ENCODE peak calls at places on chromosomes 7 and 10, in eight cellular contexts. One of them, this sample, is unnamed.

GRCh38 chr10:132384618-132385510 is 12.1 kb upstream of the PWWP2B start:
- DNase-seq in nephron progenitor cell: no peak
- DNase-seq in cardiac muscle cell: no peak
- DNase-seq in activated CD8-positive, alpha-beta T cell treated with anti-CD3 and anti-CD28 coated beads for 36 hours: no peak
- DNase-seq in HFFc6: no peak
- DNase-seq in fibroblast of mammary gland: no peak
- DNase-seq in astrocyte of the spinal cord: no peak
- DNase-seq in cardiac fibroblast: no peak
- DNase-seq in this sample: no peak

GRCh38 chr7:107079212-107079940 is 34.9 kb downstream of the PRKAR2B start:
- DNase-seq in nephron progenitor cell: no peak
- DNase-seq in cardiac muscle cell: no peak
- DNase-seq in activated CD8-positive, alpha-beta T cell treated with anti-CD3 and anti-CD28 coated beads for 36 hours: no peak
- DNase-seq in HFFc6: no peak
- DNase-seq in fibroblast of mammary gland: no peak
- DNase-seq in astrocyte of the spinal cord: no peak
- DNase-seq in cardiac fibroblast: no peak
- DNase-seq in this sample: no peak

GRCh38 chr7:70512719-70513118 is 619.2 kb upstream of the GALNT17 start:
- DNase-seq in nephron progenitor cell: no peak
- DNase-seq in cardiac muscle cell: no peak
- DNase-seq in activated CD8-positive, alpha-beta T cell treated with anti-CD3 and anti-CD28 coated beads for 36 hours: no peak
- DNase-seq in HFFc6: no peak
- DNase-seq in fibroblast of mammary gland: no peak
- DNase-seq in astrocyte of the spinal cord: no peak
- DNase-seq in cardiac fibroblast: no peak
- DNase-seq in this sample: no peak

GRCh38 chr10:118163227-118163626 is 116.5 kb upstream of the RAB11FIP2 start:
- DNase-seq in nephron progenitor cell: no peak
- DNase-seq in cardiac muscle cell: no peak
- DNase-seq in activated CD8-positive, alpha-beta T cell treated with anti-CD3 and anti-CD28 coated beads for 36 hours: no peak
- DNase-seq in HFFc6: no peak
- DNase-seq in fibroblast of mammary gland: peak; percentile 43
- DNase-seq in astrocyte of the spinal cord: no peak
- DNase-seq in cardiac fibroblast: no peak
- DNase-seq in this sample: no peak

GRCh38 chr10:112282086-112282485 is 1.1 kb upstream of the TECTB start:
- DNase-seq in nephron progenitor cell: no peak
- DNase-seq in cardiac muscle cell: no peak
- DNase-seq in activated CD8-positive, alpha-beta T cell treated with anti-CD3 and anti-CD28 coated beads for 36 hours: no peak
- DNase-seq in HFFc6: peak; percentile 23
- DNase-seq in fibroblast of mammary gland: peak; percentile 51
- DNase-seq in astrocyte of the spinal cord: no peak
- DNase-seq in cardiac fibroblast: no peak
- DNase-seq in this sample: no peak

GRCh38 chr10:122062831-122063674 is 74.1 kb downstream of the TACC2 start:
- DNase-seq in nephron progenitor cell: peak; percentile 51
- DNase-seq in cardiac muscle cell: peak; percentile 87
- DNase-seq in activated CD8-positive, alpha-beta T cell treated with anti-CD3 and anti-CD28 coated beads for 36 hours: no peak
- DNase-seq in HFFc6: peak; percentile 85
- DNase-seq in fibroblast of mammary gland: peak; percentile 92
- DNase-seq in astrocyte of the spinal cord: peak; percentile 81
- DNase-seq in cardiac fibroblast: peak; percentile 95
- DNase-seq in this sample: peak; percentile 85

GRCh38 chr10:116771891-116772290 is 29.5 kb upstream of the HSPA12A start:
- DNase-seq in nephron progenitor cell: no peak
- DNase-seq in cardiac muscle cell: no peak
- DNase-seq in activated CD8-positive, alpha-beta T cell treated with anti-CD3 and anti-CD28 coated beads for 36 hours: no peak
- DNase-seq in HFFc6: no peak
- DNase-seq in fibroblast of mammary gland: no peak
- DNase-seq in astrocyte of the spinal cord: no peak
- DNase-seq in cardiac fibroblast: no peak
- DNase-seq in this sample: no peak

GRCh38 chr10:117294039-117294438 is 53.1 kb downstream of the SLC18A2 start:
- DNase-seq in nephron progenitor cell: no peak
- DNase-seq in cardiac muscle cell: no peak
- DNase-seq in activated CD8-positive, alpha-beta T cell treated with anti-CD3 and anti-CD28 coated beads for 36 hours: no peak
- DNase-seq in HFFc6: no peak
- DNase-seq in fibroblast of mammary gland: no peak
- DNase-seq in astrocyte of the spinal cord: no peak
- DNase-seq in cardiac fibroblast: no peak
- DNase-seq in this sample: no peak

GRCh38 chr10:104036518-104037260 is 49.0 kb downstream of the COL17A1 start:
- DNase-seq in nephron progenitor cell: no peak
- DNase-seq in cardiac muscle cell: no peak
- DNase-seq in activated CD8-positive, alpha-beta T cell treated with anti-CD3 and anti-CD28 coated beads for 36 hours: no peak
- DNase-seq in HFFc6: no peak
- DNase-seq in fibroblast of mammary gland: peak; percentile 33
- DNase-seq in astrocyte of the spinal cord: no peak
- DNase-seq in cardiac fibroblast: no peak
- DNase-seq in this sample: no peak

GRCh38 chr10:80136134-80136571 is 3.6 kb downstream of the PLAC9 start:
- DNase-seq in nephron progenitor cell: no peak
- DNase-seq in cardiac muscle cell: peak; percentile 96
- DNase-seq in activated CD8-positive, alpha-beta T cell treated with anti-CD3 and anti-CD28 coated beads for 36 hours: no peak
- DNase-seq in HFFc6: peak; percentile 59
- DNase-seq in fibroblast of mammary gland: peak; percentile 99
- DNase-seq in astrocyte of the spinal cord: peak; percentile 93
- DNase-seq in cardiac fibroblast: peak; percentile 98
- DNase-seq in this sample: no peak

GRCh38 chr10:37700886-37701780 is 156.3 kb downstream of the ZNF248 start:
- DNase-seq in nephron progenitor cell: no peak
- DNase-seq in cardiac muscle cell: no peak
- DNase-seq in activated CD8-positive, alpha-beta T cell treated with anti-CD3 and anti-CD28 coated beads for 36 hours: no peak
- DNase-seq in HFFc6: no peak
- DNase-seq in fibroblast of mammary gland: no peak
- DNase-seq in astrocyte of the spinal cord: no peak
- DNase-seq in cardiac fibroblast: no peak
- DNase-seq in this sample: no peak

GRCh38 chr7:7157887-7158271 is 24.5 kb upstream of the C1GALT1 start:
- DNase-seq in nephron progenitor cell: no peak
- DNase-seq in cardiac muscle cell: peak; percentile 50
- DNase-seq in activated CD8-positive, alpha-beta T cell treated with anti-CD3 and anti-CD28 coated beads for 36 hours: no peak
- DNase-seq in HFFc6: peak; percentile 71
- DNase-seq in fibroblast of mammary gland: peak; percentile 69
- DNase-seq in astrocyte of the spinal cord: peak; percentile 77
- DNase-seq in cardiac fibroblast: peak; percentile 54
- DNase-seq in this sample: no peak

GRCh38 chr10:28922127-28922526 is 244.8 kb downstream of the BAMBI start:
- DNase-seq in nephron progenitor cell: no peak
- DNase-seq in cardiac muscle cell: peak; percentile 41
- DNase-seq in activated CD8-positive, alpha-beta T cell treated with anti-CD3 and anti-CD28 coated beads for 36 hours: no peak
- DNase-seq in HFFc6: peak; percentile 11
- DNase-seq in fibroblast of mammary gland: peak; percentile 10
- DNase-seq in astrocyte of the spinal cord: peak; percentile 18
- DNase-seq in cardiac fibroblast: no peak
- DNase-seq in this sample: no peak

GRCh38 chr10:33365871-33366411 is 31.5 kb upstream of the NRP1 start:
- DNase-seq in nephron progenitor cell: no peak
- DNase-seq in cardiac muscle cell: peak; percentile 85
- DNase-seq in activated CD8-positive, alpha-beta T cell treated with anti-CD3 and anti-CD28 coated beads for 36 hours: peak; percentile 56
- DNase-seq in HFFc6: peak; percentile 97
- DNase-seq in fibroblast of mammary gland: peak; percentile 98
- DNase-seq in astrocyte of the spinal cord: peak; percentile 94
- DNase-seq in cardiac fibroblast: peak; percentile 72
- DNase-seq in this sample: no peak

GRCh38 chr10:112815238-112816032 is 134.6 kb upstream of the TCF7L2 start:
- DNase-seq in nephron progenitor cell: no peak
- DNase-seq in cardiac muscle cell: peak; percentile 58
- DNase-seq in activated CD8-positive, alpha-beta T cell treated with anti-CD3 and anti-CD28 coated beads for 36 hours: peak; percentile 4
- DNase-seq in HFFc6: peak; percentile 69
- DNase-seq in fibroblast of mammary gland: peak; percentile 54
- DNase-seq in astrocyte of the spinal cord: peak; percentile 60
- DNase-seq in cardiac fibroblast: peak; percentile 54
- DNase-seq in this sample: no peak

GRCh38 chr7:76262683-76263402 is 39.6 kb upstream of the HSPB1 start:
- DNase-seq in nephron progenitor cell: peak; percentile 76
- DNase-seq in cardiac muscle cell: peak; percentile 80
- DNase-seq in activated CD8-positive, alpha-beta T cell treated with anti-CD3 and anti-CD28 coated beads for 36 hours: peak; percentile 64
- DNase-seq in HFFc6: peak; percentile 48
- DNase-seq in fibroblast of mammary gland: peak; percentile 67
- DNase-seq in astrocyte of the spinal cord: peak; percentile 43
- DNase-seq in cardiac fibroblast: peak; percentile 75
- DNase-seq in this sample: peak; percentile 80

GRCh38 chr7:107948645-107949442 is 54.1 kb downstream of the LAMB1 start:
- DNase-seq in nephron progenitor cell: no peak
- DNase-seq in cardiac muscle cell: peak; percentile 77
- DNase-seq in activated CD8-positive, alpha-beta T cell treated with anti-CD3 and anti-CD28 coated beads for 36 hours: no peak
- DNase-seq in HFFc6: peak; percentile 96
- DNase-seq in fibroblast of mammary gland: peak; percentile 96
- DNase-seq in astrocyte of the spinal cord: peak; percentile 93
- DNase-seq in cardiac fibroblast: peak; percentile 79
- DNase-seq in this sample: peak; percentile 59

GRCh38 chr7:140646931-140647647 is 6.5 kb upstream of the DENND2A start:
- DNase-seq in nephron progenitor cell: peak; percentile 56
- DNase-seq in cardiac muscle cell: peak; percentile 32
- DNase-seq in activated CD8-positive, alpha-beta T cell treated with anti-CD3 and anti-CD28 coated beads for 36 hours: peak; percentile 70
- DNase-seq in HFFc6: peak; percentile 19
- DNase-seq in fibroblast of mammary gland: no peak
- DNase-seq in astrocyte of the spinal cord: peak; percentile 19
- DNase-seq in cardiac fibroblast: peak; percentile 32
- DNase-seq in this sample: peak; percentile 59

GRCh38 chr10:21495002-21495685 is 30.3 kb downstream of the SKIDA1 start:
- DNase-seq in nephron progenitor cell: no peak
- DNase-seq in cardiac muscle cell: no peak
- DNase-seq in activated CD8-positive, alpha-beta T cell treated with anti-CD3 and anti-CD28 coated beads for 36 hours: no peak
- DNase-seq in HFFc6: no peak
- DNase-seq in fibroblast of mammary gland: peak; percentile 25
- DNase-seq in astrocyte of the spinal cord: peak; percentile 37
- DNase-seq in cardiac fibroblast: no peak
- DNase-seq in this sample: peak; percentile 42
- TF ChIP-seq CTCF in nephron progenitor cell: no peak
- TF ChIP-seq CTCF in cardiac muscle cell: peak; percentile 12
- TF ChIP-seq CTCF in activated CD8-positive, alpha-beta T cell treated with anti-CD3 and anti-CD28 coated beads for 36 hours: no peak
- TF ChIP-seq CTCF in HFFc6: no peak
- TF ChIP-seq CTCF in fibroblast of mammary gland: no peak
- TF ChIP-seq CTCF in astrocyte of the spinal cord: no peak
- TF ChIP-seq CTCF in cardiac fibroblast: no peak
- TF ChIP-seq CTCF in this sample: no peak

DNA sequence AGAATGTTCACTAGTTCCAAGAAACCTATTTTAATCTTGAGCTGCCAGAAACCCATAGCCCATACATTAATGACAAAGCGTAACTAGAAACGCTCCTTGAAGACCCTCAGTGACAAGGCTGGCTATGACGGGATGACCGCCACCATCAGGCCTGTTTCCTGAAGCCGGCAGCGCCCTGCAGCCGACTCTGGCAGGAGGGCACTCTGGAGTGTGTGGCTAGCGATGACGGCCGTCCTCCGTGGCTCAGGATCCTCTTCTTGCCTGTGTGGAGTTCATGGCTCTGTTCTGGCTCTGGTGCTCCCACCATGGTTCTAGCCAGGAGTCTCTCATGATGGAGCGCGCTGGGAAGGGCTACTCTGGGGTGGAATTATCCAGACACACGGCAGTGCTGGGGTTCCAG is 224.1 kb downstream of the ADARB2 start:
- DNase-seq in nephron progenitor cell: no peak
- DNase-seq in cardiac muscle cell: no peak
- DNase-seq in activated CD8-positive, alpha-beta T cell treated with anti-CD3 and anti-CD28 coated beads for 36 hours: no peak
- DNase-seq in HFFc6: no peak
- DNase-seq in fibroblast of mammary gland: no peak
- DNase-seq in astrocyte of the spinal cord: no peak
- DNase-seq in cardiac fibroblast: no peak
- DNase-seq in this sample: no peak
- TF ChIP-seq CTCF in nephron progenitor cell: no peak
- TF ChIP-seq CTCF in cardiac muscle cell: no peak
- TF ChIP-seq CTCF in activated CD8-positive, alpha-beta T cell treated with anti-CD3 and anti-CD28 coated beads for 36 hours: no peak
- TF ChIP-seq CTCF in HFFc6: no peak
- TF ChIP-seq CTCF in fibroblast of mammary gland: no peak
- TF ChIP-seq CTCF in astrocyte of the spinal cord: no peak
- TF ChIP-seq CTCF in cardiac fibroblast: no peak
- TF ChIP-seq CTCF in this sample: no peak

GRCh38 chr10:42864575-42864974 is 82.0 kb downstream of the BMS1 start:
- DNase-seq in nephron progenitor cell: no peak
- DNase-seq in cardiac muscle cell: peak; percentile 13
- DNase-seq in activated CD8-positive, alpha-beta T cell treated with anti-CD3 and anti-CD28 coated beads for 36 hours: no peak
- DNase-seq in HFFc6: peak; percentile 28
- DNase-seq in fibroblast of mammary gland: peak; percentile 7
- DNase-seq in astrocyte of the spinal cord: no peak
- DNase-seq in cardiac fibroblast: peak; percentile 17
- DNase-seq in this sample: no peak
- TF ChIP-seq CTCF in nephron progenitor cell: no peak
- TF ChIP-seq CTCF in cardiac muscle cell: peak; percentile 30
- TF ChIP-seq CTCF in activated CD8-positive, alpha-beta T cell treated with anti-CD3 and anti-CD28 coated beads for 36 hours: no peak
- TF ChIP-seq CTCF in HFFc6: peak; percentile 70
- TF ChIP-seq CTCF in fibroblast of mammary gland: peak; percentile 22
- TF ChIP-seq CTCF in astrocyte of the spinal cord: peak; percentile 43
- TF ChIP-seq CTCF in cardiac fibroblast: peak; percentile 39
- TF ChIP-seq CTCF in this sample: peak; percentile 48

GRCh38 chr10:110682348-110682747 is 38.2 kb downstream of the RBM20 start:
- DNase-seq in nephron progenitor cell: no peak
- DNase-seq in cardiac muscle cell: no peak
- DNase-seq in activated CD8-positive, alpha-beta T cell treated with anti-CD3 and anti-CD28 coated beads for 36 hours: no peak
- DNase-seq in HFFc6: no peak
- DNase-seq in fibroblast of mammary gland: no peak
- DNase-seq in astrocyte of the spinal cord: no peak
- DNase-seq in cardiac fibroblast: no peak
- DNase-seq in this sample: no peak

GRCh38 chr10:110680473-110681020 is 36.4 kb downstream of the RBM20 start:
- DNase-seq in nephron progenitor cell: no peak
- DNase-seq in cardiac muscle cell: no peak
- DNase-seq in activated CD8-positive, alpha-beta T cell treated with anti-CD3 and anti-CD28 coated beads for 36 hours: no peak
- DNase-seq in HFFc6: no peak
- DNase-seq in fibroblast of mammary gland: no peak
- DNase-seq in astrocyte of the spinal cord: no peak
- DNase-seq in cardiac fibroblast: no peak
- DNase-seq in this sample: no peak

GRCh38 chr10:110684800-110685446 is 40.8 kb downstream of the RBM20 start:
- DNase-seq in nephron progenitor cell: no peak
- DNase-seq in cardiac muscle cell: peak; percentile 41
- DNase-seq in activated CD8-positive, alpha-beta T cell treated with anti-CD3 and anti-CD28 coated beads for 36 hours: no peak
- DNase-seq in HFFc6: no peak
- DNase-seq in fibroblast of mammary gland: no peak
- DNase-seq in astrocyte of the spinal cord: peak; percentile 50
- DNase-seq in cardiac fibroblast: peak; percentile 51
- DNase-seq in this sample: no peak

GRCh38 chr10:110679633-110680472 is 35.7 kb downstream of the RBM20 start:
- DNase-seq in nephron progenitor cell: no peak
- DNase-seq in cardiac muscle cell: no peak
- DNase-seq in activated CD8-positive, alpha-beta T cell treated with anti-CD3 and anti-CD28 coated beads for 36 hours: no peak
- DNase-seq in HFFc6: no peak
- DNase-seq in fibroblast of mammary gland: no peak
- DNase-seq in astrocyte of the spinal cord: no peak
- DNase-seq in cardiac fibroblast: no peak
- DNase-seq in this sample: no peak

DNA sequence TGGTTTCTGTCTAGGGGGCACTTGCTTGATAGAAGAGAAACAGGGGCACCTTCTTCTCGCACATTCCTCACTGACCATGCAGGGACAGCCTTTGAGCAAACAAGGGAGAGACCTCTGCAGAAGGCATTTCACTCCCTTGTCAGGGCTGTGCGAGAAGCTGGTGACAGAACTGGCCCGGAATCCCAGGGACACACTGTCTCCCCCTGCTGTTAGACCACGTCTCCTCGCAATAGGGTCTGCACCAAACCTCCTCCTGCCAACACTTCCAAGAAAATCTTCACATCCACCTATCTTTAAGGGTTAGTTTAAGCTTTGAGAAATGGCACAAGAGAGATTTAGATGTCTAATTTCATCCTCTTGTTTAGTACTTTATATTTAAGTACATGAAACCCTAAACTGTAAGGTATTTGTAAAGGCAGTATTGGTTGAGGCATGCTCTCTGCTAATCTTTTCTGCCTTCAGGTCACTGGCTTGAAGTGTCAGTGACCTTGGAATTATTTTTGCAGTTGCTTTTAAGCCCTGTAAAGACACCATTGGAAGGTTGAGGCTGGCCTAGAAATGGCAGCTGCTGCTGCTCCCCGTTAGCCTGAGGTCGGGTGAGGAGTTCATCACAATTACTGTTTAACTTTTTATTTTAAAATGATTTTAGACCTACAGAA is 37.0 kb downstream of the RBM20 start:
- DNase-seq in nephron progenitor cell: peak; percentile 67
- DNase-seq in cardiac muscle cell: peak; percentile 46
- DNase-seq in activated CD8-positive, alpha-beta T cell treated with anti-CD3 and anti-CD28 coated beads for 36 hours: peak; percentile 62
- DNase-seq in HFFc6: peak; percentile 6
- DNase-seq in fibroblast of mammary gland: peak; percentile 24
- DNase-seq in astrocyte of the spinal cord: peak; percentile 31
- DNase-seq in cardiac fibroblast: peak; percentile 37
- DNase-seq in this sample: peak; percentile 69
- TF ChIP-seq CTCF in nephron progenitor cell: peak; percentile 71
- TF ChIP-seq CTCF in cardiac muscle cell: peak; percentile 72
- TF ChIP-seq CTCF in activated CD8-positive, alpha-beta T cell treated with anti-CD3 and anti-CD28 coated beads for 36 hours: peak; percentile 38
- TF ChIP-seq CTCF in HFFc6: peak; percentile 74
- TF ChIP-seq CTCF in fibroblast of mammary gland: peak; percentile 52
- TF ChIP-seq CTCF in astrocyte of the spinal cord: peak; percentile 74
- TF ChIP-seq CTCF in cardiac fibroblast: peak; percentile 73
- TF ChIP-seq CTCF in this sample: peak; percentile 60